ENCODE peak calls at places on chromosomes 3 and 15, in four cellular contexts. N is choroid plexus epithelial cell, M is NCI-H146, P is T-helper 2 cell. R is an unnamed sample.

GRCh38 chr3:172153335-172153861 is 114.0 kb downstream of the FNDC3B start:
- DNase-seq in N (peak; percentile 99), M (no peak), P (no peak), R (peak; percentile 21)

GRCh38 chr15:65550681-65551098 is 20.4 kb downstream of the HACD3 start:
- DNase-seq in N (peak; percentile 87), M (no peak), P (no peak), R (no peak)

GRCh38 chr3:13145131-13145825 is 72.0 kb upstream of the IQSEC1 start:
- DNase-seq in N (no peak), M (no peak), P (no peak), R (no peak)

GRCh38 chr15:80660114-80660513 is 35.0 kb upstream of the ABHD17C start:
- DNase-seq in N (no peak), M (peak; percentile 58), P (no peak), R (no peak)

GRCh38 chr3:176927280-176927679 is 270.0 kb downstream of the TBL1XR1 start:
- DNase-seq in N (no peak), M (no peak), P (no peak), R (no peak)

GRCh38 chr15:76189106-76189505 is 122.2 kb downstream of the ETFA start:
- DNase-seq in N (no peak), M (no peak), P (no peak), R (no peak)

GRCh38 chr15:47184405-47185221 is 532.7 kb upstream of the SEMA6D start:
- DNase-seq in N (peak; percentile 23), M (peak; percentile 73), P (no peak), R (no peak)

GRCh38 chr15:43777293-43777819 is 590 bp upstream of the ELL3 start:
- DNase-seq in N (peak; percentile 70), M (peak; percentile 75), P (peak; percentile 60), R (peak; percentile 78)

GRCh38 chr3:31479431-31479830 is 53.3 kb upstream of the STT3B start:
- DNase-seq in N (no peak), M (no peak), P (no peak), R (no peak)

GRCh38 chr3:65635661-65636060 is 403.1 kb downstream of the MAGI1 start:
- DNase-seq in N (no peak), M (no peak), P (no peak), R (no peak)

GRCh38 chr3:117892431-117892841 is 1142.2 kb downstream of the IGSF11 start:
- DNase-seq in N (peak; percentile 47), M (no peak), P (no peak), R (no peak)

GRCh38 chr3:156483426-156483825 is 71.5 kb downstream of the SSR3 start:
- DNase-seq in N (peak; percentile 90), M (no peak), P (no peak), R (no peak)

GRCh38 chr15:56034514-56034913 is 41.1 kb upstream of the NEDD4 start:
- DNase-seq in N (no peak), M (no peak), P (no peak), R (no peak)

GRCh38 chr3:104133630-104134029 is 1233.1 kb upstream of the ALCAM start:
- DNase-seq in N (no peak), M (peak; percentile 48), P (no peak), R (no peak)

GRCh38 chr3:177934001-177934891 is 602.0 kb upstream of the KCNMB2 start:
- DNase-seq in N (peak; percentile 93), M (no peak), P (no peak), R (no peak)

GRCh38 chr3:5186854-5187151 is 704 bp upstream of the EDEM1 start:
- DNase-seq in N (peak; percentile 63), M (no peak), P (no peak), R (no peak)

GRCh38 chr3:16460886-16461285 is 52.6 kb downstream of the RFTN1 start:
- DNase-seq in N (no peak), M (peak; percentile 80), P (no peak), R (no peak)

GRCh38 chr3:37250435-37250834 is 76.1 kb upstream of the LRRFIP2 start:
- DNase-seq in N (no peak), M (no peak), P (no peak), R (no peak)

GRCh38 chr3:133843634-133844033 is 38.0 kb downstream of the SRPRB start:
- DNase-seq in N (peak; percentile 89), M (no peak), P (no peak), R (no peak)

GRCh38 chr3:44995142-44995770 is 19.2 kb downstream of the EXOSC7 start:
- DNase-seq in N (peak; percentile 83), M (no peak), P (no peak), R (no peak)

GRCh38 chr3:28322464-28322863 is 26.1 kb upstream of the ZCWPW2 start:
- DNase-seq in N (peak; percentile 61), M (no peak), P (no peak), R (no peak)

GRCh38 chr15:39213385-39213840 is 367.5 kb upstream of the THBS1 start:
- DNase-seq in N (peak; percentile 96), M (no peak), P (no peak), R (no peak)

GRCh38 chr3:46208167-46208704 is at the start of gene CCR1:
- DNase-seq in N (peak; percentile 71), M (no peak), P (no peak), R (no peak)

GRCh38 chr15:36429707-36430106 is 149.7 kb upstream of the CDIN1 start:
- DNase-seq in N (no peak), M (no peak), P (no peak), R (no peak)

GRCh38 chr15:67707520-67708283 is 117.6 kb upstream of the SKOR1 start:
- DNase-seq in N (no peak), M (no peak), P (no peak), R (no peak)

GRCh38 chr15:92087211-92087610 is 233.7 kb downstream of the SLCO3A1 start:
- DNase-seq in N (no peak), M (no peak), P (no peak), R (no peak)

GRCh38 chr3:15102256-15102655 is 3.3 kb upstream of the RBSN start:
- DNase-seq in N (no peak), M (no peak), P (no peak), R (no peak)

GRCh38 chr3:117666827-117667226 is 957.2 kb downstream of the TUSC7 start:
- DNase-seq in N (no peak), M (no peak), P (no peak), R (no peak)

GRCh38 chr15:67149859-67150824 is 84.7 kb downstream of the SMAD3 start:
- DNase-seq in N (peak; percentile 99), M (no peak), P (no peak), R (no peak)

GRCh38 chr3:142574665-142575064 is 3.9 kb downstream of the ATR start:
- DNase-seq in N (no peak), M (peak; percentile 76), P (no peak), R (no peak)

GRCh38 chr3:171058873-171059603 is 32.5 kb upstream of the SLC2A2 start:
- DNase-seq in N (no peak), M (no peak), P (no peak), R (no peak)

GRCh38 chr3:153956621-153957020 is 164.6 kb upstream of the ARHGEF26 start:
- DNase-seq in N (no peak), M (no peak), P (no peak), R (no peak)

GRCh38 chr3:183487046-183487445 is 58.6 kb upstream of the MCF2L2 start:
- DNase-seq in N (no peak), M (no peak), P (no peak), R (no peak)

GRCh38 chr3:132854856-132855535 is 132.8 kb upstream of the NPHP3 start:
- DNase-seq in N (no peak), M (no peak), P (no peak), R (no peak)

GRCh38 chr15:97728791-97729190 is 231.7 kb upstream of the ARRDC4 start:
- DNase-seq in N (no peak), M (no peak), P (no peak), R (no peak)

R was measured in effector CD4-positive, alpha-beta T cell.